ENCODE peak calls at places on chromosomes 1 and 21, in nine cellular contexts. M is aorta; I is thoracic aorta; Z is Peyer's patch; Y is astrocyte of the spinal cord; J is coronary artery; F is heart right ventricle; E is CD8-positive, alpha-beta T cell; N is tibial artery. V is an unnamed sample.

GRCh38 chr21:43290529-43291346 is 121.9 kb downstream of the CRYAA start:
- DNase-seq in M (no peak), I (no peak), Z (no peak), Y (no peak), J (no peak), F (no peak), E (no peak), N (no peak), V (no peak)

GRCh38 chr1:246450485-246451251 is 56.4 kb downstream of the SMYD3 start:
- DNase-seq in M (no peak), I (no peak), Z (no peak), Y (peak), J (no peak), F (no peak), E (no peak), N (no peak), V (no peak)

GRCh38 chr1:212438831-212439237 is 6.1 kb downstream of the NENF start:
- DNase-seq in M (no peak), I (no peak), Z (no peak), Y (no peak), J (no peak), F (no peak), E (no peak), N (no peak), V (no peak)

GRCh38 chr1:151072224-151072623 is 1.7 kb downstream of the GABPB2 start:
- DNase-seq in M (no peak), I (no peak), Z (no peak), Y (no peak), J (no peak), F (no peak), E (no peak), N (no peak), V (no peak)

GRCh38 chr1:27503961-27504587 is 14.1 kb upstream of the WASF2 start:
- DNase-seq in M (no peak), I (no peak), Z (no peak), Y (no peak), J (no peak), F (no peak), E (no peak), N (no peak), V (no peak)

GRCh38 chr1:107530543-107530942 is 389.7 kb downstream of the NTNG1 start:
- DNase-seq in M (no peak), I (no peak), Z (no peak), Y (peak), J (no peak), F (no peak), E (no peak), N (no peak), V (no peak)

GRCh38 chr1:10958614-10959013 is 53.8 kb upstream of the TARDBP start:
- DNase-seq in M (no peak), I (no peak), Z (no peak), Y (no peak), J (no peak), F (no peak), E (no peak), N (no peak), V (no peak)

GRCh38 chr1:38064232-38064903 is 17.8 kb upstream of the POU3F1 start:
- DNase-seq in M (no peak), I (no peak), Z (no peak), Y (peak), J (no peak), F (no peak), E (no peak), N (no peak), V (no peak)

GRCh38 chr1:18606443-18607288 is 24.0 kb upstream of the PAX7 start:
- DNase-seq in M (peak), I (no peak), Z (no peak), Y (no peak), J (no peak), F (no peak), E (no peak), N (no peak), V (no peak)

GRCh38 chr1:181503130-181503810 is 20.0 kb downstream of the CACNA1E start:
- DNase-seq in M (no peak), I (no peak), Z (no peak), Y (no peak), J (no peak), F (no peak), E (no peak), N (no peak), V (peak)

GRCh38 chr1:30362603-30362990 is 360.8 kb downstream of the MATN1 start:
- DNase-seq in M (no peak), I (no peak), Z (no peak), Y (no peak), J (no peak), F (no peak), E (no peak), N (no peak), V (no peak)

GRCh38 chr1:114554577-114554976 is 26.8 kb downstream of the BCAS2 start:
- DNase-seq in M (no peak), I (no peak), Z (no peak), Y (no peak), J (no peak), F (no peak), E (no peak), N (no peak), V (no peak)

GRCh38 chr1:163205513-163205912 is 2.8 kb upstream of the RGS5 start:
- DNase-seq in M (no peak), I (no peak), Z (no peak), Y (peak), J (no peak), F (no peak), E (no peak), N (no peak), V (no peak)

GRCh38 chr1:7424352-7424890 is 346.7 kb upstream of the VAMP3 start:
- DNase-seq in M (peak), I (no peak), Z (no peak), Y (peak), J (no peak), F (no peak), E (no peak), N (no peak), V (no peak)

GRCh38 chr1:30312226-30312625 is 411.2 kb downstream of the MATN1 start:
- DNase-seq in M (no peak), I (no peak), Z (no peak), Y (no peak), J (peak), F (no peak), E (no peak), N (no peak), V (no peak)

GRCh38 chr1:82492168-82492567 is 691.4 kb downstream of the ADGRL2 start:
- DNase-seq in M (no peak), I (no peak), Z (no peak), Y (no peak), J (no peak), F (peak), E (no peak), N (peak), V (no peak)

GRCh38 chr1:50633465-50633864 is 210.2 kb upstream of the DMRTA2 start:
- DNase-seq in M (no peak), I (no peak), Z (no peak), Y (no peak), J (no peak), F (no peak), E (no peak), N (no peak), V (no peak)

GRCh38 chr1:50637460-50637859 is 214.2 kb upstream of the DMRTA2 start:
- DNase-seq in M (no peak), I (no peak), Z (no peak), Y (no peak), J (no peak), F (no peak), E (no peak), N (no peak), V (no peak)
- H3K4me3 ChIP-seq in M (no peak), I (no peak), Z (no peak), Y (no peak), J (no peak), F (no peak), E (no peak), N (no peak), V (no peak)

GRCh38 chr1:52056110-52056936 is at the start of gene BTF3L4:
- DNase-seq in M (peak), I (peak), Z (peak), Y (peak), J (peak), F (peak), E (peak), N (peak), V (peak)

GRCh38 chr1:52059326-52059725 is 3.2 kb downstream of the BTF3L4 start:
- DNase-seq in M (no peak), I (no peak), Z (no peak), Y (peak), J (no peak), F (no peak), E (no peak), N (no peak), V (no peak)

GRCh38 chr1:52056937-52057231 is 789 bp downstream of the BTF3L4 start:
- DNase-seq in M (no peak), I (no peak), Z (no peak), Y (no peak), J (no peak), F (no peak), E (no peak), N (no peak), V (no peak)

GRCh38 chr1:52057245-52057644 is 1.1 kb downstream of the BTF3L4 start:
- DNase-seq in M (no peak), I (no peak), Z (no peak), Y (no peak), J (no peak), F (no peak), E (no peak), N (no peak), V (no peak)

DNA sequence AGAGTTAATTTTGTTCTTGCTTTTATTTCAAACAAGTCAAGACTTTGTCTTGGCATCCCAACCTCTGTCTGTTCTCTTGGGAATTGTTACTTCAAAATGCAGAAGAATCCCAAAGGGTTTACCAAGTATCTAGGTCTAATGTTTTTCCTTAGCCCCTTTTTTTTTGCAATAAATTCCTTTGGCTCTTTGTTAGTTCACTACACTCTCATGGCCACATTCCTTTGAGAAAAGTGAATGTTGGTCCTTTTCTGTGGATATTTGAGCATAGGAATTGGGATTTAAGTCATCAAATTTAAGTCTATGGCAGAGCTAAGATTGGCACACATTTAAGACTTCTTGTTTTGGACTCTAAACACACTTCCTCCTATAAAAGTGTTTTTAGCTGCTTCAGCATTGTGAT is 1.8 kb downstream of the BTF3L4 start:
- DNase-seq in M (no peak), I (no peak), Z (no peak), Y (no peak), J (no peak), F (no peak), E (no peak), N (no peak), V (no peak)
- H3K4me3 ChIP-seq in M (no peak), I (no peak), Z (no peak), Y (no peak), J (peak), F (no peak), E (no peak), N (no peak), V (no peak)

GRCh38 chr1:116915182-116915611 is 5.5 kb downstream of the PTGFRN start:
- DNase-seq in M (no peak), I (no peak), Z (peak), Y (no peak), J (peak), F (peak), E (no peak), N (no peak), V (peak)
- H3K4me3 ChIP-seq in M (no peak), I (peak), Z (no peak), Y (no peak), J (peak), F (peak), E (no peak), N (no peak), V (peak)

GRCh38 chr1:193115629-193116227 is 6.1 kb upstream of the CDC73 start:
- DNase-seq in M (no peak), I (no peak), Z (no peak), Y (peak), J (no peak), F (no peak), E (no peak), N (peak), V (no peak)

GRCh38 chr1:193113992-193114332 is 7.9 kb upstream of the CDC73 start:
- DNase-seq in M (no peak), I (no peak), Z (no peak), Y (no peak), J (no peak), F (no peak), E (no peak), N (no peak), V (no peak)

GRCh38 chr1:193113258-193113991 is 8.2 kb upstream of the GLRX2 start:
- DNase-seq in M (no peak), I (no peak), Z (no peak), Y (no peak), J (no peak), F (no peak), E (no peak), N (no peak), V (no peak)

GRCh38 chr1:193111641-193112090 is 6.5 kb upstream of the GLRX2 start:
- DNase-seq in M (peak), I (no peak), Z (no peak), Y (peak), J (peak), F (no peak), E (no peak), N (peak), V (no peak)

DNA sequence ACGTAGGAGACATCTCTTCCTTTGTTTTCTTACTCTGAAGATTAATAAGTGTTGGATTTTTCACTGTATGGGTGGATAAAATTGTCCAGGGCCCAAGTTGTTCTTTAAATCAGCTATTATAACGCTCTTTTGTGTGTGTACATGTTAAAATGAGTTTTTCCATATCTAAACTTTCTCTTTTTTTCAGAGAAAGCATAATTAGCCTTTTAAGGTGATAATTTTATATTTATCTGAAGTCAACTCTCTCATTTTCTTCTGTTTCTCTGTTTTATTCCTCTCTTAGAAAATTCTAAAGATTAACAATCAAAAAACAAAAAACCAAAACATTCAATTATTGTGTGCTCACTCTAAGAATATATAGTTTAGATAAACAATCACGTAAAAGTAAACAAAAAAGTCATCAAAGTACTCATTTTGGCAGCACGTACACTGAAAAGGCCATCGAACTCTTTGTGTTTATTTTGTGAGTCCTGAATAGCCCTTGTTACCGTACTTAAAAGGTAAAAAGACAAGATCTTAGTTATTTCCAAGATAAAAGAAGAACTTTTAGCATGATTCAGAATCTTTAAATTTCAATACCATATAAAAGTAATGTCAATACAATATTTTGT is 7.2 kb upstream of the CDC73 start:
- DNase-seq in M (no peak), I (no peak), Z (no peak), Y (no peak), J (no peak), F (no peak), E (no peak), N (no peak), V (no peak)
- H3K4me3 ChIP-seq in M (no peak), I (no peak), Z (no peak), Y (no peak), J (no peak), F (no peak), E (no peak), N (no peak), V (no peak)

DNA sequence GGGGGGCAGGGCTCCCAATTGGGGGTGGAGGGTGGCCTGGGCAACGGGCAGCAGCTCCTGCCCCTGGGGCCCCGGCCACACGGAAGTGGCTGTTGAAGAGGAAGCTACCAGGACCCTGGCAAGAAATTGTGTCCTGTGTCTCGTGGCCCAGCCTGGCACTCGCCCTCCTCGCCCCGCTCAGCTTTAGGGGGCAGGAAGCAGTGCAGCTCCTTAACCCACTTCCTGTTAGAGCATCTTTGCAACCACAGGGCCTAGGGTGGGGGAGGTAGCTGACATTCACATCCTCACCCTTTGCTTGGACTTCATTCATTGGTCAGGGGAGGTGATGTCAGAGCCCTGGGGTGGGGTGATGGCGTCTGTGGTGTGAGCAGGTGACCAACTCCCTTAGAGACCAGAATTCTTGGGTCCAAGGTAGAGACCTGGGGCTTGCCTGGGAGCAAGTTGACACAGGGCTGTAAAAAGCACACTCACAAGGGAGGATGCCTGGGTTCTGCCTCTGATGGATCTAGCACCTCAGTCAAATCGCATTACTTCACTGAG is at the start of gene ARHGAP30:
- DNase-seq in M (peak), I (no peak), Z (no peak), Y (no peak), J (no peak), F (peak), E (peak), N (peak), V (peak)
- H3K4me3 ChIP-seq in M (no peak), I (peak), Z (peak), Y (no peak), J (peak), F (peak), E (peak), N (peak), V (peak)

DNA sequence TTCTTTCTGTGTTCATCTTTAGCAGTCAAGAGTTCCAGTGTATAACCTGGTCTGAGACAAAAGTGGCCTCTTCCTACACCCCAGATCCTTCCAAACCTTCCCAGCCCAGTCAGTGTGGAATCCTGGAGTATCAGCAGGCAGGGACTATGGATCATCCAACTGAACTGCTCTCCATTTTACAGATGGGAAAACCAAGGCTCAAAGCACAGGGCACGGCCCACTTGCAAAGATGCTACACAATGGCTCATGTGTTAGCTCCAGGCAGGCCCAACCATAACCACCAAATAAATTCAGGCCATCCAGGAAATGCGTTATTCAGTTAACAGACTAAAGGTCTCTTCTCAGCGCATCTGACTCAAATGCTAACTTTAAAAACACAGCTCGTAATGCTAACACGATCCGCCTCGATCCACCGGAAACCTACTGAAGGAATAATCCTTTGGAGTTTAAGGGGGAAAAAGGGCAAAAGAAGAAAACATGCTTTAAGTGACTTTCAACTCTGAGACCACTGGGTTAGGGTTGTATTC is 7.1 kb downstream of the GLIS1 start:
- DNase-seq in M (no peak), I (no peak), Z (no peak), Y (peak), J (no peak), F (no peak), E (no peak), N (no peak), V (no peak)
- H3K4me3 ChIP-seq in M (no peak), I (no peak), Z (no peak), Y (no peak), J (no peak), F (no peak), E (no peak), N (no peak), V (no peak)

DNA sequence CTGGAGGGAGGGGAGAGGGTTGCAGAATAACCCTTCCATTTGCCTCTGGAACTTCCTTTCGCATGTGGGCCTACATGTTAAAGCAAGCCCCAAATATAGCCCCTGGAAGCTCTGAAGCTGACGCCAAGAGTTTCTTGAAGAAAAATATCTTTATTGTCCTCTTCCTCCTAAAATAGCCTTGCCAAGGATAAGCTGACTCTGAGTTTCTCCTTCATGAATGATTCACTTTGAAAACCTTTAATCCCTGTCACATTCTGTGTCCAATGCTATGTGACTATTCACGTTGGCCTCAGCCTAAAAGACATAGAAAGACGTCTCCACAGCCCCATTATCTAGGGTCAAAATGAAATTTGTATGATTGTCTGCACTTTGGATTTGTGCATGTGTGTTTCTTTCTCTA is 6.4 kb downstream of the C1orf116 start:
- DNase-seq in M (no peak), I (no peak), Z (no peak), Y (no peak), J (no peak), F (no peak), E (no peak), N (no peak), V (no peak)
- H3K4me3 ChIP-seq in M (no peak), I (no peak), Z (no peak), Y (no peak), J (no peak), F (no peak), E (no peak), N (no peak), V (no peak)